ENCODE peak calls at places on chromosome 1, in five cellular contexts. C, X, M, Q and R are unnamed samples.

GRCh38 chr1:182337736-182338571 is 53.6 kb downstream of the GLUL start:
- DNase-seq in C (no peak), X (no peak), M (no peak), Q (no peak), R (no peak)

GRCh38 chr1:108814343-108815125 is 42.4 kb downstream of the AKNAD1 start:
- DNase-seq in C (no peak), X (no peak), M (no peak), Q (no peak), R (no peak)

GRCh38 chr1:68010094-68010493 is 40.3 kb downstream of the DIRAS3 start:
- DNase-seq in C (no peak), X (no peak), M (no peak), Q (no peak), R (no peak)

GRCh38 chr1:237832803-237833202 is 57.9 kb downstream of the ZP4 start:
- DNase-seq in C (no peak), X (no peak), M (no peak), Q (no peak), R (no peak)

GRCh38 chr1:207259391-207259790 is 62.1 kb upstream of the CD55 start:
- DNase-seq in C (no peak), X (no peak), M (peak), Q (no peak), R (no peak)

GRCh38 chr1:208834346-208835081 is 590.3 kb upstream of the PLXNA2 start:
- DNase-seq in C (no peak), X (peak), M (no peak), Q (no peak), R (no peak)

GRCh38 chr1:27598288-27598687 is 5.7 kb downstream of the AHDC1 start:
- DNase-seq in C (no peak), X (peak), M (no peak), Q (no peak), R (no peak)

GRCh38 chr1:200302192-200302892 is 107.5 kb downstream of the ZNF281 start:
- DNase-seq in C (peak), X (peak), M (peak), Q (peak), R (peak)

GRCh38 chr1:56576880-56577858 is 2.2 kb downstream of the PLPP3 start:
- DNase-seq in C (no peak), X (no peak), M (peak), Q (no peak), R (no peak)